ENCODE peak calls at places on chromosomes 4 and X, in four cellular contexts. One of them, this sample, is unnamed.

GRCh38 chr4:80173841-80174240 is 23.5 kb upstream of the PRDM8 start:
- DNase-seq in psoas muscle: no peak
- DNase-seq in GM23338: no peak
- DNase-seq in AG10803: peak
- DNase-seq in this sample: no peak

GRCh38 chr4:126766266-126766665 is 866.5 kb upstream of the INTU start:
- DNase-seq in psoas muscle: no peak
- DNase-seq in GM23338: no peak
- DNase-seq in AG10803: no peak
- DNase-seq in this sample: no peak

GRCh38 chr4:101155368-101155767 is 192.0 kb downstream of the PPP3CA start:
- DNase-seq in psoas muscle: no peak
- DNase-seq in GM23338: peak
- DNase-seq in AG10803: peak
- DNase-seq in this sample: peak

GRCh38 chr4:120156115-120156718 is 89.6 kb upstream of the MAD2L1 start:
- DNase-seq in psoas muscle: no peak
- DNase-seq in GM23338: peak
- DNase-seq in AG10803: peak
- DNase-seq in this sample: peak

GRCh38 chr4:24988776-24989175 is 42.0 kb downstream of the LGI2 start:
- DNase-seq in psoas muscle: no peak
- DNase-seq in GM23338: peak
- DNase-seq in AG10803: peak
- DNase-seq in this sample: no peak

GRCh38 chrX:23822397-23822796 is 39.4 kb downstream of the SAT1 start:
- DNase-seq in psoas muscle: no peak
- DNase-seq in GM23338: no peak
- DNase-seq in AG10803: peak
- DNase-seq in this sample: peak

GRCh38 chr4:109967798-109968520 is 55.3 kb downstream of the EGF start:
- DNase-seq in psoas muscle: no peak
- DNase-seq in GM23338: no peak
- DNase-seq in AG10803: peak
- DNase-seq in this sample: peak

GRCh38 chr4:77035153-77035552 is 40.6 kb downstream of the CCNI start:
- DNase-seq in psoas muscle: no peak
- DNase-seq in GM23338: no peak
- DNase-seq in AG10803: no peak
- DNase-seq in this sample: no peak

GRCh38 chr4:4462970-4463369 is 76.1 kb downstream of the NSG1 start:
- DNase-seq in psoas muscle: no peak
- DNase-seq in GM23338: peak
- DNase-seq in AG10803: no peak
- DNase-seq in this sample: no peak

GRCh38 chrX:125131146-125131545 is 188.5 kb upstream of the TEX13C start:
- DNase-seq in psoas muscle: no peak
- DNase-seq in GM23338: peak
- DNase-seq in AG10803: no peak
- DNase-seq in this sample: no peak

GRCh38 chr4:155639674-155640529 is 26.7 kb upstream of the GUCY1A1 start:
- DNase-seq in psoas muscle: no peak
- DNase-seq in GM23338: no peak
- DNase-seq in AG10803: no peak
- DNase-seq in this sample: no peak

GRCh38 chr4:108980455-108981239 is 217.8 kb upstream of the ETNPPL start:
- DNase-seq in psoas muscle: no peak
- DNase-seq in GM23338: no peak
- DNase-seq in AG10803: no peak
- DNase-seq in this sample: no peak

GRCh38 chrX:630007-630921 is at the start of gene SHOX:
- DNase-seq in psoas muscle: peak
- DNase-seq in GM23338: peak
- DNase-seq in AG10803: peak
- DNase-seq in this sample: no peak

GRCh38 chr4:8157944-8158709 is 486 bp downstream of the ABLIM2 start:
- DNase-seq in psoas muscle: peak
- DNase-seq in GM23338: peak
- DNase-seq in AG10803: no peak
- DNase-seq in this sample: no peak

GRCh38 chrX:122582280-122582679 is 601.8 kb upstream of the GRIA3 start:
- DNase-seq in psoas muscle: no peak
- DNase-seq in GM23338: no peak
- DNase-seq in AG10803: peak
- DNase-seq in this sample: no peak

GRCh38 chrX:135396109-135396508 is 25.6 kb upstream of the SMIM10L2A start:
- DNase-seq in psoas muscle: no peak
- DNase-seq in GM23338: no peak
- DNase-seq in AG10803: peak
- DNase-seq in this sample: peak

GRCh38 chr4:40214038-40214437 is 17.2 kb downstream of the RHOH start:
- DNase-seq in psoas muscle: no peak
- DNase-seq in GM23338: no peak
- DNase-seq in AG10803: no peak
- DNase-seq in this sample: no peak
- TF ChIP-seq CTCF in psoas muscle: no peak
- TF ChIP-seq CTCF in GM23338: no peak
- TF ChIP-seq CTCF in AG10803: no peak
- TF ChIP-seq CTCF in this sample: no peak

GRCh38 chr4:185514182-185514697 is 21.1 kb downstream of the PDLIM3 start:
- DNase-seq in psoas muscle: no peak
- DNase-seq in GM23338: no peak
- DNase-seq in AG10803: no peak
- DNase-seq in this sample: no peak
- H3K4me3 ChIP-seq in psoas muscle: no peak
- H3K4me3 ChIP-seq in GM23338: no peak
- H3K4me3 ChIP-seq in AG10803: no peak
- H3K4me3 ChIP-seq in this sample: no peak

GRCh38 chrX:123976671-123977316 is 15.3 kb downstream of the STAG2 start:
- DNase-seq in psoas muscle: no peak
- DNase-seq in GM23338: peak
- DNase-seq in AG10803: peak
- DNase-seq in this sample: peak
- TF ChIP-seq CTCF in psoas muscle: peak
- TF ChIP-seq CTCF in GM23338: peak
- TF ChIP-seq CTCF in AG10803: peak
- TF ChIP-seq CTCF in this sample: no peak

DNA sequence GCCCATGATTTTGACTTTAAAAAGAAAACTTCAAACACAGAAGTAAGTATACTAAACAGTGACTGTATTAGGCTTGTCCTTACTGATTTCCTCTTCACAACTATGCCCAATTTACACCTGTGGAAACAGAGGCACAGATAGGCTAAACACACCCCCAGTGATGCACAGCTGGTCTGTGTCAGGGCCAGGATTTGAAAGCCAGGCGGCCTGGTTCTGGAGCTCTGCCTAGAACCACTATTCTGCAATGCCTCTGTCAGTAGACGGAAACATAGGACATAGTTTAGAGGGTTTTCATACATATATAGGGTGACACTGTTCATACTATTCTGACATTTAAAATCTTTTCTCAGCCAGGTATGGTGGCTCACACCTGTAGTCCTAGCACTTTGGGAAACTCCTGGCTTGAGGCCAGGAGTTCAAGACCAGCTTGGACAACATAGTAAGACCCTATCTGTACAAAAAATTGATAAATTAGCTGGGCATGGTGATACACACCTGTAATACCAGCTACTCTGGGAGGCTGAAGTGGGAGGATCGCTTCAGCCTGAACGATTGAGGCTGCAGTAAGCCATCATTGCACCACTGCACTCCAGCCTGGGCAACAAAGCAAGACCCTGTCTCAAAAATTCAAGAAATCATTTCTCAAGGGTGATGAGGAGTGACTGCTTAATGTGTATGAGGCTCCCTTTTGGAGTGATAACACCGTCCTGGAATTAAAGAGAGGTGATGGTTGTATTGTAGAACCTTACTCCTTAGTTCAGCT is 23.0 kb upstream of the CBR4 start:
- DNase-seq in psoas muscle: no peak
- DNase-seq in GM23338: no peak
- DNase-seq in AG10803: no peak
- DNase-seq in this sample: no peak
- H3K4me3 ChIP-seq in psoas muscle: no peak
- H3K4me3 ChIP-seq in GM23338: no peak
- H3K4me3 ChIP-seq in AG10803: no peak
- H3K4me3 ChIP-seq in this sample: no peak

DNA sequence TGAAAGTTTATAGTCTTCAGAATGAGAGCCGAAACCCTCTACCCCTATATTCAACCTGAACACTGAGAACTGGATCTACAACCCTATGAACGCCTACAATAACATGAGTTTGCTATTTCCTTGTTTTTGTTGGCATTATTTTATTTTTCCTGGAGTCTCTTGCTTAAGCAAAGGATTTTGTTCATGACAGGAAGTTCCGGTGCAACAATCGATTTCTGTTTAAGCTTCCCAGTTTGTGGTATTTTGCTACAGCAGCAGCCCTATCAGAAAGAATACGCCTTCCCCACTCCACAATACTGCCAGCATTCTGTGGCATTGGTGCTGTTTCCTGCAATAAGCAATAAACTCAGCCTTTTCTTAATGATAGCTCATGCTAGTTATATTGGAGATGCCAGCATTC is 60.9 kb downstream of the NPY5R start:
- DNase-seq in psoas muscle: no peak
- DNase-seq in GM23338: no peak
- DNase-seq in AG10803: no peak
- DNase-seq in this sample: peak
- TF ChIP-seq CTCF in psoas muscle: no peak
- TF ChIP-seq CTCF in GM23338: no peak
- TF ChIP-seq CTCF in AG10803: no peak
- TF ChIP-seq CTCF in this sample: no peak

GRCh38 chr4:145279122-145279960 is 99.0 kb upstream of the OTUD4 start:
- DNase-seq in psoas muscle: peak
- DNase-seq in GM23338: no peak
- DNase-seq in AG10803: peak
- DNase-seq in this sample: peak
- H3K4me3 ChIP-seq in psoas muscle: no peak
- H3K4me3 ChIP-seq in GM23338: no peak
- H3K4me3 ChIP-seq in AG10803: no peak
- H3K4me3 ChIP-seq in this sample: no peak

GRCh38 chr4:17173300-17173699 is 274.9 kb upstream of the LDB2 start:
- DNase-seq in psoas muscle: no peak
- DNase-seq in GM23338: peak
- DNase-seq in AG10803: no peak
- DNase-seq in this sample: no peak
- TF ChIP-seq CTCF in psoas muscle: no peak
- TF ChIP-seq CTCF in GM23338: peak
- TF ChIP-seq CTCF in AG10803: peak
- TF ChIP-seq CTCF in this sample: peak

GRCh38 chrX:133812382-133812781 is 173.0 kb downstream of the GPC3 start:
- DNase-seq in psoas muscle: no peak
- DNase-seq in GM23338: no peak
- DNase-seq in AG10803: no peak
- DNase-seq in this sample: no peak
- H3K4me3 ChIP-seq in psoas muscle: no peak
- H3K4me3 ChIP-seq in GM23338: no peak
- H3K4me3 ChIP-seq in AG10803: no peak
- H3K4me3 ChIP-seq in this sample: no peak

DNA sequence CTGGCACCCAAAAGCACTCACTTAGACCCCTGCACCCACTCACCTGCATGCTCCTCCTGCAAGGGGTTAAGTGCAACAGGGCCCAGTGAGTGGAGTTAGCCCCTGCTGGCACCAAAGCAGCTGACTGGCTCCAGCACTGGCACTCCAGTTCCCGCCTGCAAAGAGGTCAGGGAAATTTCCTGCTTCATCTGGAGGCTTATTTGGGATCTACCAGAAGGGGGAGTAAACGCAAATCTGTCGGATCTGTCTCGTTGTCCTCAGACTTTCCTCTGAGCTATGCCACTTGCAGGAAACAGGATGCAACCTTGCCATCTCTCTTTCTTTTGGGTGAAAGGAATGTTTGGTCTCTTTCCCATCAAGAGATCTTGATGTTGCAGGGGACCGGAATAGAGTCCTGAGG is 435.6 kb downstream of the PCDH10 start:
- DNase-seq in psoas muscle: no peak
- DNase-seq in GM23338: peak
- DNase-seq in AG10803: no peak
- DNase-seq in this sample: no peak
- TF ChIP-seq CTCF in psoas muscle: no peak
- TF ChIP-seq CTCF in GM23338: peak
- TF ChIP-seq CTCF in AG10803: no peak
- TF ChIP-seq CTCF in this sample: no peak

GRCh38 chrX:115563633-115564182 is 2.7 kb downstream of the PLS3 start:
- DNase-seq in psoas muscle: no peak
- DNase-seq in GM23338: no peak
- DNase-seq in AG10803: no peak
- DNase-seq in this sample: no peak
- H3K4me3 ChIP-seq in psoas muscle: no peak
- H3K4me3 ChIP-seq in GM23338: peak
- H3K4me3 ChIP-seq in AG10803: no peak
- H3K4me3 ChIP-seq in this sample: no peak